ENCODE peak calls at places on chromosome 6, in eight cellular contexts. Z is GM23248, L is nephron progenitor cell, K is activated T-cell treated with anti-CD3 and anti-CD28 coated beads for 1 hour, M is colonic mucosa, H is sciatic nerve, X is heart right ventricle, J is cardiac fibroblast. W is an unnamed sample.

GRCh38 chr6:91462236-91462635 is 875.4 kb upstream of the MAP3K7 start:
- DNase-seq in Z (no peak), L (no peak), K (no peak), M (no peak), H (no peak), X (no peak), J (no peak), W (no peak)

GRCh38 chr6:161211380-161212035 is 62.4 kb downstream of the AGPAT4 start:
- DNase-seq in Z (no peak), L (no peak), K (no peak), M (no peak), H (no peak), X (no peak), J (no peak), W (no peak)

GRCh38 chr6:137978252-137978896 is 111.3 kb downstream of the TNFAIP3 start:
- DNase-seq in Z (peak; percentile 27), L (no peak), K (no peak), M (peak; percentile 55), H (no peak), X (no peak), J (peak; percentile 55), W (no peak)

GRCh38 chr6:158131926-158132325 is 36.1 kb downstream of the SERAC1 start:
- DNase-seq in Z (peak; percentile 37), L (no peak), K (no peak), M (no peak), H (no peak), X (no peak), J (peak; percentile 39), W (no peak)

GRCh38 chr6:154592199-154592860 is 81.8 kb upstream of the CNKSR3 start:
- DNase-seq in Z (no peak), L (no peak), K (no peak), M (no peak), H (no peak), X (no peak), J (no peak), W (no peak)

GRCh38 chr6:21305827-21306469 is 287.6 kb upstream of the SOX4 start:
- DNase-seq in Z (peak; percentile 60), L (no peak), K (no peak), M (no peak), H (no peak), X (no peak), J (peak; percentile 54), W (no peak)

GRCh38 chr6:170260686-170261085 is 30.2 kb downstream of the DLL1 start:
- DNase-seq in Z (no peak), L (no peak), K (no peak), M (no peak), H (peak; percentile 14), X (no peak), J (no peak), W (no peak)

GRCh38 chr6:80003841-80004198 is 629 bp upstream of the TTK start:
- DNase-seq in Z (no peak), L (peak; percentile 8), K (peak; percentile 8), M (peak; percentile 29), H (no peak), X (no peak), J (no peak), W (no peak)

GRCh38 chr6:85115876-85116275 is 334.0 kb upstream of the NT5E start:
- DNase-seq in Z (no peak), L (no peak), K (no peak), M (no peak), H (no peak), X (no peak), J (no peak), W (no peak)

GRCh38 chr6:6729971-6730370 is 141.5 kb downstream of the LY86 start:
- DNase-seq in Z (no peak), L (no peak), K (no peak), M (no peak), H (no peak), X (no peak), J (no peak), W (no peak)

GRCh38 chr6:15927531-15928230 is 201.2 kb upstream of the MYLIP start:
- DNase-seq in Z (no peak), L (no peak), K (no peak), M (no peak), H (no peak), X (no peak), J (no peak), W (no peak)

GRCh38 chr6:79762370-79762769 is 131.2 kb downstream of the SH3BGRL2 start:
- DNase-seq in Z (peak; percentile 19), L (no peak), K (no peak), M (no peak), H (no peak), X (no peak), J (peak; percentile 42), W (peak; percentile 22)

GRCh38 chr6:111565316-111566221 is 40.1 kb downstream of the TRAF3IP2 start:
- DNase-seq in Z (no peak), L (no peak), K (no peak), M (no peak), H (no peak), X (no peak), J (no peak), W (no peak)

GRCh38 chr6:70241991-70242420 is 60.9 kb downstream of the COL9A1 start:
- DNase-seq in Z (no peak), L (no peak), K (no peak), M (peak; percentile 77), H (no peak), X (no peak), J (no peak), W (no peak)

GRCh38 chr6:60643870-60644269 is 1642.2 kb downstream of the KHDRBS2 start:
- DNase-seq in Z (no peak), L (no peak), K (no peak), M (no peak), H (no peak), X (no peak), J (no peak), W (no peak)